ENCODE peak calls at places on chromosomes 12 and 14, in eight cellular contexts. O is mammary epithelial cell; F is astrocyte of the spinal cord; N is OCI-LY7; G is prostate gland; X is Jurkat, Clone E6-1; B is AG04450; H is fibroblast of the aortic adventitia. C is an unnamed sample.

GRCh38 chr12:84186433-84186832 is 726.2 kb downstream of the SLC6A15 start:
- DNase-seq in H (no peak), O (no peak), G (no peak), X (no peak), N (no peak), F (no peak), B (no peak), C (no peak)

GRCh38 chr12:90682398-90682797 is 272.6 kb downstream of the CCER1 start:
- DNase-seq in B (peak), F (peak), H (peak), N (no peak), X (no peak), O (peak), G (no peak), C (no peak)

GRCh38 chr12:3304436-3305135 is 186.4 kb upstream of the PRMT8 start:
- DNase-seq in B (peak), G (no peak), O (peak), N (no peak), F (peak), H (peak), X (no peak), C (peak)

GRCh38 chr14:54275997-54276396 is 120.8 kb upstream of the CDKN3 start:
- DNase-seq in N (no peak), O (no peak), H (peak), G (no peak), B (no peak), X (no peak), F (no peak), C (no peak)

GRCh38 chr14:81991998-81992397 is 458.3 kb upstream of the SEL1L start:
- DNase-seq in G (no peak), B (no peak), O (no peak), F (no peak), N (peak), H (no peak), X (peak), C (peak)

GRCh38 chr12:10926263-10926662 is 2.8 kb upstream of the PRH2 start:
- DNase-seq in N (no peak), G (no peak), H (peak), B (no peak), O (no peak), X (no peak), F (no peak), C (no peak)

GRCh38 chr14:55141812-55142211 is 12.8 kb downstream of the LGALS3 start:
- DNase-seq in N (no peak), F (no peak), G (no peak), X (no peak), H (no peak), B (no peak), O (no peak), C (no peak)

GRCh38 chr12:53070901-53071492 is 8.2 kb downstream of the SPRYD3 start:
- DNase-seq in B (no peak), F (no peak), X (no peak), G (no peak), N (no peak), H (no peak), O (no peak), C (no peak)

GRCh38 chr12:76029982-76030377 is 1.6 kb downstream of the PHLDA1 start:
- DNase-seq in H (peak), B (no peak), X (no peak), G (no peak), N (no peak), O (peak), F (peak), C (no peak)

GRCh38 chr14:58533417-58533816 is 104.3 kb upstream of the DACT1 start:
- DNase-seq in G (no peak), B (no peak), H (peak), N (no peak), O (no peak), F (peak), X (no peak), C (no peak)

GRCh38 chr12:32502693-32503510 is 103.5 kb downstream of the FGD4 start:
- DNase-seq in O (peak), F (peak), N (no peak), B (no peak), X (no peak), H (peak), G (no peak), C (peak)
- H3K4me3 ChIP-seq in O (no peak), F (no peak), N (no peak), B (no peak), X (no peak), H (no peak), G (no peak), C (no peak)

GRCh38 chr12:122501489-122501989 is 807 bp upstream of the ZCCHC8 start:
- DNase-seq in N (no peak), G (no peak), H (no peak), B (no peak), O (no peak), F (no peak), X (no peak), C (no peak)
- H3K4me3 ChIP-seq in N (peak), G (peak), H (peak), B (peak), O (no peak), F (peak), X (peak), C (no peak)

DNA sequence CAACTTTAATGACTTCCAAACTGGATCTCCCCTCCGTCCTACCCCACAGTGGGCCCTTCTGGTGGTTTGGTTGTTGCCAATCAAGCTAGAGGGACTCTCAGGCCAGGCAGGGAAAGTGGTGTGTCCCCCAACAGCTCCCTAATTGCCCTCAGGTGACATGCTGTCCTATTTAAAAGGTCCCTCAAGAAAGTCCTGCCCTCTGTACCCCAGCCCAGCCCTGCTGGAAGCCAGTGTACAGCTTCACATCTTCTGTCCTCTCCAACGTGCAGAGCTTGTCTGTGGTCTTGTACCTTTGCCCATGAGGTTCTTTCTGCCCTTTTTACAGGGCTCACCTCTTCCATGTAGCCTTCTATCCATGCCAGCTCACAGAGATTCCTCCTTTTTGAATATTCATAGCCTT is 4.2 kb downstream of the RIN3 start:
- DNase-seq in X (no peak), G (no peak), B (no peak), H (no peak), N (no peak), F (no peak), O (no peak), C (no peak)
- H3K4me3 ChIP-seq in X (no peak), G (no peak), B (no peak), H (no peak), N (no peak), F (no peak), O (no peak), C (no peak)

DNA sequence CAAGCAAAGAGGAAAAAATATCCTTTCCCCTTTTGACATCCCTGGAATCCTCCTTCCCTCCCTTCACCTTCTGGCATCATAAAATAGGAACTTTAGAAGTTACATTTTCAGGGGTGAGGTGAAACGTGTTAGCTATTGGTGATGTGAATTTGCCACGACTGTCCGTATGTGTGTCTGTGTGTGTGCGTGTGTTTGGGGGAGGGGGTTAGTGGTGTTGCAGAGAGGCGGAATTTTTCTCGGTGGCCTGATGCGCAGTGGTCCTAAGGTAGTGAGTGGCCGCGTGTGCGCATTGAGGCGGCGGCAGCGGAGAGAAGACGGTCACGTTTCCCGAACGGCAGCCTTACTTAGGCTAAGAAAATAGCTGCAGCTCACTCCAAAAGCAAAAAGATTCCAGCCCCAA is 4.5 kb downstream of the FLRT2 start:
- DNase-seq in F (no peak), N (no peak), X (no peak), G (peak), B (no peak), H (no peak), O (peak), C (no peak)
- H3K4me3 ChIP-seq in F (peak), N (no peak), X (no peak), G (peak), B (peak), H (peak), O (peak), C (peak)

DNA sequence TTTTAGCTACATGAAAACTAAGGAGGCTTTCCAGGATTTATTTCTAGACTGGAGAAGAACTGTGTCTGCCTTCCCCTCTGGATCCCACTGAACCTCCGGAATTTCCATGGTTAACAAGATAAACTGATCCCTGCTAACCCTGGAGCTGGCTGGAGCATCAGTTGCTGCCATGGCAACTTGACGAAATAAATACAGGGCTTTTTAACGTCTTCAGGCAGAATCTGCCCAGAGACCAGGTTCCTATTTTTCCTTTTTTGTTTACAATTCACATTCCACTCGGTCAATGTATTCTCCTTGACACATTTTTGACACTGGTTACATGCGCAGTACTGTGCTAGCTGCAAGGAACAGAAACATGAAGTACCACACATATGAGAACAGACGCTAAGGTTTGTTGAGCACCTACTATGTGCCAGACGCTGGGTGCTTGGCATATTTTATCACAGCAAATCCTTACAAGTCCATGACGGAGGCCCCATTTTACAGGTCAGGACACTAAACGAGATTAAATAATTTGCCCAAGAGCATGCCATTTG is 1.7 kb downstream of the C14orf132 start:
- DNase-seq in G (no peak), O (no peak), H (peak), N (no peak), B (no peak), F (no peak), X (no peak), C (no peak)
- H3K4me3 ChIP-seq in G (no peak), O (no peak), H (peak), N (no peak), B (peak), F (no peak), X (no peak), C (no peak)

DNA sequence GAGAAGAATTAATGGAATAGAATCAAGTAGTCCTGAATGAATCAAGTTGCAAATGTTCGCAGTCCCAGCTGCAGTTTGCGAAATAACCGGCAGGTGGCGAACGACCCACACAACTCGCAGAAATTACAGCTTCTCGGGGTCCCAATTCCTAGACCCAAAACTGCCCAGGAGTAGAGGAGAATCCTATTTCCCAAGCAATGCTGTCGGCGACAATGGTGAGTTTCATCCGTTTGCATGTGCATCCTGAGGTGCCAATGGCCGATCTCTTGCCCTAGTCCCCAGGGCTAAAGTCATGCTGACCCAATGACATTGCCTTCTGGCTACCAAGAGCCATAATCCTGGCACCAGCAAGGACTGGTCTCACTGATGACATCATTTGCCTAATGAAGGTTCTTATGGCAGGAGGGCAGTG is 8.5 kb upstream of the ASCL1 start:
- DNase-seq in F (peak), G (no peak), O (no peak), B (peak), X (peak), N (peak), H (peak), C (peak)
- H3K4me3 ChIP-seq in F (no peak), G (no peak), O (no peak), B (no peak), X (no peak), N (no peak), H (no peak), C (no peak)

GRCh38 chr12:113059071-113059595 is 2.6 kb downstream of the DTX1 start:
- DNase-seq in F (no peak), O (no peak), B (no peak), H (no peak), G (no peak), X (no peak), N (peak), C (no peak)
- H3K4me3 ChIP-seq in F (no peak), O (no peak), B (no peak), H (no peak), G (no peak), X (no peak), N (peak), C (no peak)

GRCh38 chr14:28767239-28767850 is 758 bp downstream of the FOXG1 start:
- DNase-seq in G (no peak), N (no peak), H (no peak), X (no peak), O (no peak), B (no peak), F (no peak), C (no peak)

GRCh38 chr14:28768549-28768870 is 1.9 kb downstream of the FOXG1 start:
- DNase-seq in X (no peak), G (no peak), N (no peak), B (no peak), O (no peak), F (no peak), H (no peak), C (no peak)

GRCh38 chr14:28769358-28769757 is 2.8 kb downstream of the FOXG1 start:
- DNase-seq in H (no peak), G (no peak), X (no peak), O (no peak), N (no peak), B (no peak), F (no peak), C (no peak)

GRCh38 chr14:28766505-28767238 is at the start of gene FOXG1:
- DNase-seq in B (no peak), N (no peak), F (peak), G (no peak), O (no peak), X (no peak), H (peak), C (no peak)

DNA sequence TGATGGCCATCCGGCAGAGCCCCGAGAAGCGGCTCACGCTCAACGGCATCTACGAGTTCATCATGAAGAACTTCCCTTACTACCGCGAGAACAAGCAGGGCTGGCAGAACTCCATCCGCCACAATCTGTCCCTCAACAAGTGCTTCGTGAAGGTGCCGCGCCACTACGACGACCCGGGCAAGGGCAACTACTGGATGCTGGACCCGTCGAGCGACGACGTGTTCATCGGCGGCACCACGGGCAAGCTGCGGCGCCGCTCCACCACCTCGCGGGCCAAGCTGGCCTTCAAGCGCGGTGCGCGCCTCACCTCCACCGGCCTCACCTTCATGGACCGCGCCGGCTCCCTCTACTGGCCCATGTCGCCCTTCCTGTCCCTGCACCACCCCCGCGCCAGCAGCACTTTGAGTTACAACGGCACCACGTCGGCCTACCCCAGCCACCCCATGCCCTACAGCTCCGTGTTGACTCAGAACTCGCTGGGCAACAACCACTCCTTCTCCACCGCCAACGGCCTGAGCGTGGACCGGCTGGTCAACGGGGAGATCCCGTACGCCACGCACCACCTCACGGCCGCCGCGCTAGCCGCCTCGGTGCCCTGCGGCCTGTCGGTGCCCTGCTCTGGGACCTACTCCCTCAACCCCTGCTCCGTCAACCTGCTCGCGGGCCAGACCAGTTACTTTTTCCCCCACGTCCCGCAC is 1.4 kb downstream of the FOXG1 start:
- DNase-seq in O (no peak), H (no peak), F (no peak), G (no peak), X (no peak), B (no peak), N (no peak), C (no peak)
- H3K4me3 ChIP-seq in O (no peak), H (peak), F (peak), G (no peak), X (no peak), B (no peak), N (no peak), C (no peak)

C was measured in bronchial epithelial cell.